ENCODE peak calls at places on chromosomes 1 and 21, in four cellular contexts. One of them, this sample, is unnamed.

GRCh38 chr21:17688912-17689874 is 76.5 kb upstream of the BTG3 start:
- DNase-seq in iPS-NIHi11: no peak
- DNase-seq in T-helper 9 cell: peak
- DNase-seq in EH: peak
- DNase-seq in this sample: peak

GRCh38 chr1:37673920-37674319 is 18.4 kb upstream of the CDCA8 start:
- DNase-seq in iPS-NIHi11: peak
- DNase-seq in T-helper 9 cell: peak
- DNase-seq in EH: no peak
- DNase-seq in this sample: no peak

GRCh38 chr1:202750024-202750423 is 39.8 kb upstream of the SYT2 start:
- DNase-seq in iPS-NIHi11: no peak
- DNase-seq in T-helper 9 cell: no peak
- DNase-seq in EH: no peak
- DNase-seq in this sample: peak

GRCh38 chr1:212565079-212565478 is 43.5 kb upstream of the ATF3 start:
- DNase-seq in iPS-NIHi11: no peak
- DNase-seq in T-helper 9 cell: no peak
- DNase-seq in EH: no peak
- DNase-seq in this sample: no peak

GRCh38 chr1:109162626-109163025 is 48.7 kb downstream of the ELAPOR1 start:
- DNase-seq in iPS-NIHi11: no peak
- DNase-seq in T-helper 9 cell: no peak
- DNase-seq in EH: no peak
- DNase-seq in this sample: no peak

GRCh38 chr1:209989525-209989924 is 51.5 kb downstream of the SYT14 start:
- DNase-seq in iPS-NIHi11: no peak
- DNase-seq in T-helper 9 cell: no peak
- DNase-seq in EH: peak
- DNase-seq in this sample: peak

GRCh38 chr1:59678065-59678808 is 136.5 kb upstream of the HOOK1 start:
- DNase-seq in iPS-NIHi11: peak
- DNase-seq in T-helper 9 cell: no peak
- DNase-seq in EH: no peak
- DNase-seq in this sample: no peak

GRCh38 chr1:167708940-167709389 is 12.8 kb upstream of the MPZL1 start:
- DNase-seq in iPS-NIHi11: no peak
- DNase-seq in T-helper 9 cell: no peak
- DNase-seq in EH: peak
- DNase-seq in this sample: no peak

GRCh38 chr1:160157174-160157573 is 5.8 kb downstream of the ATP1A4 start:
- DNase-seq in iPS-NIHi11: no peak
- DNase-seq in T-helper 9 cell: no peak
- DNase-seq in EH: no peak
- DNase-seq in this sample: no peak

This sample was measured in fibroblast of villous mesenchyme.